ENCODE peak calls at places on chromosome 9, in six cellular contexts. Z is GM12878, K is SK-N-SH, J is K562, Q is H1, R is HepG2. V is an unnamed sample. For H3K4me1, the result is how much of the 10 kb centered on the place peaks cover.

GRCh38 chr9:99377790-99378775 is 156.0 kb downstream of the SEC61B start:
- DNase-seq in Z (no peak), K (no peak), J (no peak), Q (no peak), R (peak), V (no peak)

GRCh38 chr9:93500571-93501298 is 47.4 kb upstream of the FAM120AOS start:
- DNase-seq in Z (no peak), K (no peak), J (no peak), Q (no peak), R (no peak), V (no peak)

GRCh38 chr9:26947736-26948135 is 694 bp upstream of the PLAA start:
- DNase-seq in Z (no peak), K (no peak), J (no peak), Q (no peak), R (no peak), V (no peak)

GRCh38 chr9:125028041-125028440 is 87.2 kb upstream of the GOLGA1 start:
- DNase-seq in Z (no peak), K (no peak), J (no peak), Q (no peak), R (no peak), V (no peak)

GRCh38 chr9:2729003-2729402 is 11.7 kb downstream of the KCNV2 start:
- DNase-seq in Z (no peak), K (no peak), J (no peak), Q (no peak), R (no peak), V (no peak)

GRCh38 chr9:116737137-116737546 is 50.0 kb downstream of the TRIM32 start:
- DNase-seq in Z (peak), K (peak), J (peak), Q (peak), R (peak), V (peak)

GRCh38 chr9:17063535-17064135 is 71.2 kb upstream of the CNTLN start:
- DNase-seq in Z (no peak), K (peak), J (peak), Q (no peak), R (peak), V (peak)

GRCh38 chr9:89732295-89732951 is 127.6 kb downstream of the GADD45G start:
- DNase-seq in Z (no peak), K (no peak), J (no peak), Q (no peak), R (no peak), V (no peak)

GRCh38 chr9:93137362-93137761 is 3.3 kb upstream of the NINJ1 start:
- DNase-seq in Z (no peak), K (no peak), J (no peak), Q (no peak), R (no peak), V (no peak)

GRCh38 chr9:135701067-135701967 is 668 bp upstream of the KCNT1 start:
- DNase-seq in Z (no peak), K (peak), J (no peak), Q (no peak), R (no peak), V (no peak)

GRCh38 chr9:17531642-17532254 is 47.1 kb upstream of the SH3GL2 start:
- DNase-seq in Z (no peak), K (peak), J (peak), Q (no peak), R (peak), V (peak)

GRCh38 chr9:134304306-134304705 is 21.9 kb upstream of the RXRA start:
- DNase-seq in Z (no peak), K (no peak), J (no peak), Q (no peak), R (no peak), V (no peak)

GRCh38 chr9:14403112-14403511 is 89.2 kb upstream of the NFIB start:
- DNase-seq in Z (no peak), K (no peak), J (no peak), Q (no peak), R (no peak), V (no peak)

GRCh38 chr9:89988458-89988857 is 383.6 kb downstream of the GADD45G start:
- DNase-seq in Z (no peak), K (no peak), J (no peak), Q (no peak), R (no peak), V (no peak)

GRCh38 chr9:109968702-109969450 is 188.9 kb downstream of the PALM2AKAP2 start:
- DNase-seq in Z (no peak), K (no peak), J (no peak), Q (peak), R (peak), V (no peak)

GRCh38 chr9:110659891-110660541 is 8.6 kb upstream of the MUSK start:
- DNase-seq in Z (no peak), K (peak), J (no peak), Q (no peak), R (no peak), V (no peak)

GRCh38 chr9:119955276-119955675 is 586.0 kb upstream of the BRINP1 start:
- DNase-seq in Z (no peak), K (no peak), J (no peak), Q (no peak), R (no peak), V (no peak)

GRCh38 chr9:136225366-136225747 is 20.3 kb downstream of the QSOX2 start:
- DNase-seq in Z (peak), K (no peak), J (no peak), Q (no peak), R (no peak), V (no peak)

GRCh38 chr9:121371495-121371911 is 1.5 kb upstream of the STOM start:
- DNase-seq in Z (no peak), K (peak), J (peak), Q (no peak), R (peak), V (no peak)

GRCh38 chr9:121367651-121368510 is 2.2 kb downstream of the STOM start:
- DNase-seq in Z (no peak), K (no peak), J (no peak), Q (no peak), R (peak), V (no peak)

GRCh38 chr9:121372563-121373400 is 2.7 kb upstream of the STOM start:
- DNase-seq in Z (no peak), K (no peak), J (peak), Q (no peak), R (peak), V (no peak)

GRCh38 chr9:121372239-121372562 is 2.2 kb upstream of the STOM start:
- DNase-seq in Z (no peak), K (no peak), J (no peak), Q (no peak), R (no peak), V (no peak)

DNA sequence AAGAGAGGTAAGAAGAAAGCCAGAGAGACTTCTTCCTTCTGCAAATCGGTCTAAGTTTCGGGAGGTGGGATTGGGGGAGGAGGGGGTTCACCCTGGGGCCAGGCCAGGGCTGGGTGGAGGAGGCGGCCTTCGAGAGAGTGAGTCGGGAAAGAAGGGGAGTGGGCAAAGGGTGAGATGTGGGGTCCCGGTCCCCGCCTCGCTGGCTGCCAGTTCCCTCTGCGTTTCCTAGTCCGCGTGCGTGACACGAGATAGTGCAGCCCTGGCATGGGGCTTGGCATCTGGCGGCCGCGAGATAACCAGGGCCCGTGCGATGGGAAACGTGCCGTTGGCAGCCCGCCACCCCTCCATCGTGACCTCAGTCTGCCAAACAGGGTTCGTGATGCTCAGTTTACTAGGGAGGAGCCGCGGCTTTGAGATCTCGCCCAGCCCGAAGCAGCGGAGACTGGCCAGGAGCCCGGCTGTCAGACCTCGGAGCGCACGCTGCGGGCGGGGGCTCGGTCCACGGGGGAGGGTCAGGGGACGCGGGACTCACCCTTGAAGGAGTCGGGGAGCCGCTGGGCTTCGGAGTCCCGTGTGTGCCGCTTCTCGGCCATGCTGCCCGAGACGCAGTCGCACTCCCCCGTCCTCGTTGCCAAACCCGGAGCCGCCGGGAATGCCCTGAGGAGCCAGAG is at the start of gene STOM:
- DNase-seq in Z (no peak), K (peak), J (peak), Q (no peak), R (peak), V (no peak)
- TF ChIP-seq POLR2AphosphoS5 in Z (peak), K (peak), J (no peak), Q (peak), R (peak), V (peak)

DNA sequence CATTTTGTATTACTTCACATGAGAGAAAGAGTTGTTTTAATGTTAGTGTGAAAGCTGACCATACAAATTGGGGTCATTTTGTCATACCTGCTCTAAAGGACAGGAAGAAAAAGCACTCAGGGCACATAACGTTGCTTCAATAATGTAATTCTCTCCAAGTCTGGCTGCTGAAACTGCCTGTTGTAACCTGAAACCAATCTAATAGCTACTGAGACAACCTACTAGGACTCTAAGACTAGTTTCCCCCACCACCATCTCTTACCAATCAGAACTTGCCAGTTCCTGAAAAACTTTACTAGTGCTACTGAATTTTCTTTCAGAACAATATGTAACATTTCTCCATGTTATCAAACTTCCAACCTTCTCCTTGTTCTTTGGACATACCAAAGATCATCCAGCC is 374.7 kb downstream of the PTPRD start:
- DNase-seq in Z (no peak), K (no peak), J (no peak), Q (no peak), R (no peak), V (no peak)
- H3K4me1 ChIP-seq in Z (under half), K (under half), J (under half), Q (under half), R (under half), V (under half)

GRCh38 chr9:38724749-38725148 is 4.8 kb upstream of the FAM240B start:
- DNase-seq in Z (no peak), K (no peak), J (no peak), Q (no peak), R (no peak), V (no peak)
- TF ChIP-seq YY1 in Z (no peak), K (no peak), J (no peak), Q (no peak), R (no peak), V (no peak)

DNA sequence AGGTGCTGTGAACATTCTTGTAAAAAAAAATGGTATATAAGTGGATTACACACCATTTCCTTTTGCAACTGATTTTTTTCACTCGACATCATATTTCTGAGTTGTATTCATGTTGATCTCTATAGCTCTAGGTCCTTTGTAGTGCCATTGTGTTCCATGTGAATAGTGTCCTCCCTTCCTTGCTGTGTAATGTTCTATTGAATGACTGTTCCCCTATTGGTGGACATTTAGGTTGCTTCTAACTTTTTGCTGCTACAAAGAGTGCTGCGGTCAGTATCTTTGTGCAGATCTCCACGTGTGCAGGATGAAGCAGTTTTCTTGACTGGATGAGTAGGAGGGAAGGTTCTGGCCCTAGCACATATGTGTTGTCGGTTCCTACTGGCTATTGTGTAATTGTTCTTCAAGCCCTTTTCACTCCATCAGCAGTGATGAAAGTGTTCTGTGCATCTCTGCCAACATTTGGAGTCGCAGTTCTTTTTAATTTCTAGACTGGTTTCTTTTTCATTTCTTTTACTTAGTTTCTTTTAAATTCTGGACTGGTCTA is 20.2 kb downstream of the DAB2IP start:
- DNase-seq in Z (no peak), K (no peak), J (no peak), Q (no peak), R (no peak), V (no peak)
- TF ChIP-seq POLR2AphosphoS5 in Z (no peak), K (no peak), J (no peak), Q (no peak), R (no peak), V (no peak)

V was measured in HCT116.